ENCODE peak calls at places on chromosome 1, in four cellular contexts. One of them, this sample, is unnamed.

GRCh38 chr1:23263380-23263887 is 46.1 kb upstream of the HTR1D start:
- DNase-seq in GM12878: no peak
- DNase-seq in HepG2: no peak
- DNase-seq in K562: no peak
- DNase-seq in this sample: no peak

GRCh38 chr1:61754545-61754944 is 12.3 kb downstream of the PATJ start:
- DNase-seq in K562: no peak
- DNase-seq in GM12878: no peak
- DNase-seq in HepG2: peak; percentile 36
- DNase-seq in this sample: no peak

GRCh38 chr1:217968085-217968484 is 317.0 kb upstream of the RRP15 start:
- DNase-seq in K562: no peak
- DNase-seq in HepG2: no peak
- DNase-seq in GM12878: no peak
- DNase-seq in this sample: no peak

GRCh38 chr1:174871886-174872285 is 127.9 kb upstream of the CACYBP start:
- DNase-seq in GM12878: no peak
- DNase-seq in HepG2: no peak
- DNase-seq in K562: no peak
- DNase-seq in this sample: no peak

GRCh38 chr1:7265771-7266371 is 480.6 kb downstream of the CAMTA1 start:
- DNase-seq in K562: no peak
- DNase-seq in GM12878: no peak
- DNase-seq in HepG2: peak; percentile 79
- DNase-seq in this sample: no peak

GRCh38 chr1:235866207-235866912 is at the start of gene LYST:
- DNase-seq in K562: peak; percentile 32
- DNase-seq in GM12878: no peak
- DNase-seq in HepG2: peak; percentile 51
- DNase-seq in this sample: peak; percentile 42

GRCh38 chr1:202135221-202135721 is 9.3 kb downstream of the ARL8A start:
- DNase-seq in HepG2: peak; percentile 52
- DNase-seq in K562: peak; percentile 92
- DNase-seq in GM12878: no peak
- DNase-seq in this sample: peak; percentile 62

GRCh38 chr1:156893048-156893953 is at the start of gene PEAR1:
- DNase-seq in GM12878: no peak
- DNase-seq in HepG2: no peak
- DNase-seq in K562: no peak
- DNase-seq in this sample: peak; percentile 66

GRCh38 chr1:7117599-7118281 is 332.5 kb downstream of the CAMTA1 start:
- DNase-seq in K562: no peak
- DNase-seq in HepG2: no peak
- DNase-seq in GM12878: no peak
- DNase-seq in this sample: peak; percentile 55

GRCh38 chr1:210310562-210310961 is 18.1 kb upstream of the HHAT start:
- DNase-seq in GM12878: no peak
- DNase-seq in HepG2: no peak
- DNase-seq in K562: no peak
- DNase-seq in this sample: no peak

GRCh38 chr1:24248859-24249258 is 61.8 kb upstream of the IFNLR1 start:
- DNase-seq in K562: no peak
- DNase-seq in HepG2: no peak
- DNase-seq in GM12878: no peak
- DNase-seq in this sample: no peak

GRCh38 chr1:160862151-160863061 is at the start of gene CD244:
- DNase-seq in K562: no peak
- DNase-seq in GM12878: peak; percentile 71
- DNase-seq in HepG2: no peak
- DNase-seq in this sample: no peak

GRCh38 chr1:192702212-192702993 is 66.5 kb downstream of the RGS13 start:
- DNase-seq in GM12878: no peak
- DNase-seq in HepG2: peak; percentile 87
- DNase-seq in K562: no peak
- DNase-seq in this sample: no peak

GRCh38 chr1:201221201-201221846 is 30.7 kb downstream of the IGFN1 start:
- DNase-seq in HepG2: no peak
- DNase-seq in K562: no peak
- DNase-seq in GM12878: no peak
- DNase-seq in this sample: no peak

GRCh38 chr1:46522184-46522968 is 29.1 kb downstream of the KNCN start:
- DNase-seq in K562: peak; percentile 91
- DNase-seq in GM12878: no peak
- DNase-seq in HepG2: no peak
- DNase-seq in this sample: no peak

GRCh38 chr1:117566556-117566955 is 39.3 kb upstream of the TENT5C start:
- DNase-seq in K562: no peak
- DNase-seq in GM12878: no peak
- DNase-seq in HepG2: no peak
- DNase-seq in this sample: no peak

GRCh38 chr1:8431779-8432178 is 113.9 kb downstream of the SLC45A1 start:
- DNase-seq in K562: no peak
- DNase-seq in GM12878: no peak
- DNase-seq in HepG2: no peak
- DNase-seq in this sample: no peak

GRCh38 chr1:99820546-99820945 is 29.6 kb upstream of the AGL start:
- DNase-seq in HepG2: no peak
- DNase-seq in GM12878: no peak
- DNase-seq in K562: no peak
- DNase-seq in this sample: no peak

GRCh38 chr1:72122099-72122893 is 160.0 kb downstream of the NEGR1 start:
- DNase-seq in HepG2: no peak
- DNase-seq in GM12878: no peak
- DNase-seq in K562: no peak
- DNase-seq in this sample: no peak

GRCh38 chr1:104718752-104719151 is 969.1 kb downstream of the AMY1C start:
- DNase-seq in HepG2: no peak
- DNase-seq in K562: no peak
- DNase-seq in GM12878: no peak
- DNase-seq in this sample: no peak

GRCh38 chr1:235741294-235741693 is 91.7 kb upstream of the GNG4 start:
- DNase-seq in GM12878: no peak
- DNase-seq in HepG2: no peak
- DNase-seq in K562: no peak
- DNase-seq in this sample: no peak

GRCh38 chr1:192951961-192952460 is 107.1 kb downstream of the UCHL5 start:
- DNase-seq in GM12878: peak; percentile 12
- DNase-seq in K562: no peak
- DNase-seq in HepG2: no peak
- DNase-seq in this sample: no peak

GRCh38 chr1:92459871-92460320 is 26.8 kb downstream of the GFI1 start:
- DNase-seq in GM12878: no peak
- DNase-seq in K562: no peak
- DNase-seq in HepG2: no peak
- DNase-seq in this sample: no peak

GRCh38 chr1:89989791-89990190 is 5.1 kb upstream of the ZNF326 start:
- DNase-seq in HepG2: peak; percentile 58
- DNase-seq in GM12878: no peak
- DNase-seq in K562: no peak
- DNase-seq in this sample: no peak

GRCh38 chr1:92960395-92961130 is 699 bp downstream of the DIPK1A start:
- DNase-seq in GM12878: peak; percentile 72
- DNase-seq in K562: peak; percentile 54
- DNase-seq in HepG2: peak; percentile 81
- DNase-seq in this sample: peak; percentile 23

GRCh38 chr1:7300893-7301292 is 470.2 kb upstream of the VAMP3 start:
- DNase-seq in HepG2: peak; percentile 58
- DNase-seq in GM12878: no peak
- DNase-seq in K562: no peak
- DNase-seq in this sample: no peak

GRCh38 chr1:212446333-212446732 is 13.6 kb downstream of the NENF start:
- DNase-seq in K562: no peak
- DNase-seq in HepG2: no peak
- DNase-seq in GM12878: no peak
- DNase-seq in this sample: no peak

GRCh38 chr1:15820478-15820877 is 13.0 kb upstream of the UQCRHL start:
- DNase-seq in GM12878: no peak
- DNase-seq in HepG2: no peak
- DNase-seq in K562: no peak
- DNase-seq in this sample: no peak

GRCh38 chr1:83632906-83633305 is 366.0 kb downstream of the TTLL7 start:
- DNase-seq in GM12878: no peak
- DNase-seq in K562: no peak
- DNase-seq in HepG2: no peak
- DNase-seq in this sample: no peak

GRCh38 chr1:182185822-182186756 is 124.6 kb upstream of the ZNF648 start:
- DNase-seq in HepG2: peak; percentile 50
- DNase-seq in GM12878: no peak
- DNase-seq in K562: no peak
- DNase-seq in this sample: no peak

GRCh38 chr1:184052194-184052559 is 647 bp downstream of the TSEN15 start:
- DNase-seq in HepG2: no peak
- DNase-seq in K562: no peak
- DNase-seq in GM12878: no peak
- DNase-seq in this sample: no peak

GRCh38 chr1:154983776-154984466 is 777 bp downstream of the FLAD1 start:
- DNase-seq in K562: no peak
- DNase-seq in GM12878: no peak
- DNase-seq in HepG2: no peak
- DNase-seq in this sample: no peak

GRCh38 chr1:11752359-11753208 is 9.4 kb upstream of the C1orf167 start:
- DNase-seq in K562: peak; percentile 80
- DNase-seq in HepG2: no peak
- DNase-seq in GM12878: no peak
- DNase-seq in this sample: no peak

GRCh38 chr1:11746795-11747487 is 11.0 kb downstream of the AGTRAP start:
- DNase-seq in GM12878: no peak
- DNase-seq in HepG2: no peak
- DNase-seq in K562: no peak
- DNase-seq in this sample: no peak

GRCh38 chr1:174077755-174078490 is 55.8 kb upstream of the RC3H1 start:
- DNase-seq in K562: no peak
- DNase-seq in GM12878: no peak
- DNase-seq in HepG2: no peak
- DNase-seq in this sample: no peak

GRCh38 chr1:8497196-8497878 is 179.4 kb downstream of the SLC45A1 start:
- DNase-seq in HepG2: no peak
- DNase-seq in K562: no peak
- DNase-seq in GM12878: no peak
- DNase-seq in this sample: no peak

GRCh38 chr1:194535369-194535768 is 1349.0 kb upstream of the B3GALT2 start:
- DNase-seq in HepG2: no peak
- DNase-seq in GM12878: no peak
- DNase-seq in K562: peak; percentile 28
- DNase-seq in this sample: peak; percentile 40

GRCh38 chr1:198575715-198576641 is 35.5 kb upstream of the ATP6V1G3 start:
- DNase-seq in HepG2: no peak
- DNase-seq in K562: no peak
- DNase-seq in GM12878: no peak
- DNase-seq in this sample: no peak
- TF ChIP-seq CBFB in HepG2: no peak
- TF ChIP-seq CBFB in K562: no peak
- TF ChIP-seq CBFB in GM12878: no peak
- TF ChIP-seq CBFB in this sample: no peak

GRCh38 chr1:242787968-242788367 is 263.5 kb upstream of the PLD5 start:
- DNase-seq in HepG2: no peak
- DNase-seq in GM12878: no peak
- DNase-seq in K562: no peak
- DNase-seq in this sample: no peak
- TF ChIP-seq USF2 in HepG2: no peak
- TF ChIP-seq USF2 in GM12878: no peak
- TF ChIP-seq USF2 in K562: no peak
- TF ChIP-seq USF2 in this sample: no peak

GRCh38 chr1:42750041-42750440 is 10.0 kb upstream of the CLDN19 start:
- DNase-seq in K562: no peak
- DNase-seq in GM12878: no peak
- DNase-seq in HepG2: no peak
- DNase-seq in this sample: no peak
- TF ChIP-seq CBFB in K562: no peak
- TF ChIP-seq CBFB in GM12878: no peak
- TF ChIP-seq CBFB in HepG2: no peak
- TF ChIP-seq CBFB in this sample: no peak

GRCh38 chr1:59022799-59023198 is 239.0 kb upstream of the JUN start:
- DNase-seq in K562: no peak
- DNase-seq in HepG2: no peak
- DNase-seq in GM12878: no peak
- DNase-seq in this sample: no peak

GRCh38 chr1:59025898-59026426 is 242.1 kb upstream of the JUN start:
- DNase-seq in GM12878: peak; percentile 85
- DNase-seq in HepG2: no peak
- DNase-seq in K562: no peak
- DNase-seq in this sample: no peak

GRCh38 chr1:59026472-59026948 is 242.7 kb upstream of the JUN start:
- DNase-seq in HepG2: no peak
- DNase-seq in K562: no peak
- DNase-seq in GM12878: no peak
- DNase-seq in this sample: no peak

GRCh38 chr1:59027176-59027575 is 243.3 kb upstream of the JUN start:
- DNase-seq in GM12878: no peak
- DNase-seq in K562: no peak
- DNase-seq in HepG2: no peak
- DNase-seq in this sample: no peak

GRCh38 chr1:59025201-59025600 is 241.4 kb upstream of the JUN start:
- DNase-seq in K562: no peak
- DNase-seq in GM12878: no peak
- DNase-seq in HepG2: no peak
- DNase-seq in this sample: no peak
- TF ChIP-seq USF2 in K562: no peak
- TF ChIP-seq USF2 in GM12878: no peak
- TF ChIP-seq USF2 in HepG2: no peak
- TF ChIP-seq USF2 in this sample: no peak

GRCh38 chr1:151854658-151855057 is 1.1 kb upstream of the THEM5 start:
- DNase-seq in GM12878: no peak
- DNase-seq in K562: no peak
- DNase-seq in HepG2: no peak
- DNase-seq in this sample: no peak

GRCh38 chr1:151858886-151859665 is 5.6 kb upstream of the THEM5 start:
- DNase-seq in GM12878: no peak
- DNase-seq in HepG2: no peak
- DNase-seq in K562: no peak
- DNase-seq in this sample: no peak

GRCh38 chr1:151853411-151853930 is at the start of gene THEM5:
- DNase-seq in K562: no peak
- DNase-seq in HepG2: no peak
- DNase-seq in GM12878: no peak
- DNase-seq in this sample: no peak

GRCh38 chr1:151858030-151858746 is 4.7 kb upstream of the THEM5 start:
- DNase-seq in GM12878: no peak
- DNase-seq in HepG2: no peak
- DNase-seq in K562: no peak
- DNase-seq in this sample: no peak

DNA sequence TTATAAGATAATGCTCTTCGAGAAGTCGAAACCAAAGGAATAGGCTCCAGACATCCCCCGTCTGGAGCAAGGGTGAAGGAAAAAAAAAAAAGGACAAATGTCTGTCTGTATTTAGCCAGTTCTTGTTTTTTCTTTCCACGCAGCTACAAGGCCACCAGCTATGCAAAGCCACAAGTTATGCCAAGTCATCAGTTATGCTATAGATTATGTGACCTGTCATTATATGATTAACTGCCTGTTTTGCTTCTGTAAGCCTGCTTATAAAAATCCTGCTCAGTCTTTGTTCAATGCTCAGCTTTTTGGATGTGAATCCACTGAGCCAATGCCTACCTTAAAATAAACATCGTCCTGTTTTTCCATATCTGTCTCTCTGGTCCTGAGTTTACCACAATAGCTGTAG is 2.5 kb upstream of the THEM5 start:
- DNase-seq in GM12878: no peak
- DNase-seq in HepG2: no peak
- DNase-seq in K562: no peak
- DNase-seq in this sample: no peak
- TF ChIP-seq CBFB in GM12878: no peak
- TF ChIP-seq CBFB in HepG2: no peak
- TF ChIP-seq CBFB in K562: no peak
- TF ChIP-seq CBFB in this sample: no peak

This sample was measured in WTC11.